ENCODE peak calls at places on chromosome 5, in ten cellular contexts. One of them, this sample, is unnamed.

GRCh38 chr5:53590759-53591158 is 30.3 kb downstream of the NDUFS4 start:
- DNase-seq in iPS-NIHi11: no peak
- DNase-seq in effector memory CD8-positive, alpha-beta T cell: no peak
- DNase-seq in AG10803: no peak
- DNase-seq in ELR: no peak
- DNase-seq in HFFc6: no peak
- DNase-seq in activated naive CD8-positive, alpha-beta T cell treated with anti-CD3 and anti-CD28 coated beads for 36 hours: no peak
- DNase-seq in D721Med: no peak
- DNase-seq in stimulated activated CD8-positive, alpha-beta memory T cell treated with anti-CD3 and anti-CD28 coated beads, Interleukin-4, amount 100 ng/mL, for 1 hour: no peak
- DNase-seq in ureter: no peak
- DNase-seq in this sample: no peak

GRCh38 chr5:11422342-11422741 is 481.9 kb downstream of the CTNND2 start:
- DNase-seq in activated naive CD8-positive, alpha-beta T cell treated with anti-CD3 and anti-CD28 coated beads for 36 hours: no peak
- DNase-seq in D721Med: no peak
- DNase-seq in AG10803: no peak
- DNase-seq in ureter: no peak
- DNase-seq in HFFc6: no peak
- DNase-seq in effector memory CD8-positive, alpha-beta T cell: no peak
- DNase-seq in stimulated activated CD8-positive, alpha-beta memory T cell treated with anti-CD3 and anti-CD28 coated beads, Interleukin-4, amount 100 ng/mL, for 1 hour: no peak
- DNase-seq in iPS-NIHi11: no peak
- DNase-seq in ELR: no peak
- DNase-seq in this sample: no peak

GRCh38 chr5:35876922-35877321 is 20.2 kb downstream of the IL7R start:
- DNase-seq in iPS-NIHi11: no peak
- DNase-seq in ureter: no peak
- DNase-seq in AG10803: peak
- DNase-seq in HFFc6: peak
- DNase-seq in ELR: peak
- DNase-seq in effector memory CD8-positive, alpha-beta T cell: no peak
- DNase-seq in activated naive CD8-positive, alpha-beta T cell treated with anti-CD3 and anti-CD28 coated beads for 36 hours: no peak
- DNase-seq in D721Med: no peak
- DNase-seq in stimulated activated CD8-positive, alpha-beta memory T cell treated with anti-CD3 and anti-CD28 coated beads, Interleukin-4, amount 100 ng/mL, for 1 hour: no peak
- DNase-seq in this sample: no peak

GRCh38 chr5:72138943-72139467 is 31.7 kb downstream of the MAP1B start:
- DNase-seq in HFFc6: peak
- DNase-seq in stimulated activated CD8-positive, alpha-beta memory T cell treated with anti-CD3 and anti-CD28 coated beads, Interleukin-4, amount 100 ng/mL, for 1 hour: no peak
- DNase-seq in D721Med: no peak
- DNase-seq in iPS-NIHi11: no peak
- DNase-seq in effector memory CD8-positive, alpha-beta T cell: no peak
- DNase-seq in ELR: peak
- DNase-seq in ureter: no peak
- DNase-seq in AG10803: peak
- DNase-seq in activated naive CD8-positive, alpha-beta T cell treated with anti-CD3 and anti-CD28 coated beads for 36 hours: peak
- DNase-seq in this sample: no peak

GRCh38 chr5:95836544-95836943 is 14.0 kb upstream of the GLRX start:
- DNase-seq in ELR: no peak
- DNase-seq in D721Med: no peak
- DNase-seq in ureter: no peak
- DNase-seq in iPS-NIHi11: no peak
- DNase-seq in stimulated activated CD8-positive, alpha-beta memory T cell treated with anti-CD3 and anti-CD28 coated beads, Interleukin-4, amount 100 ng/mL, for 1 hour: no peak
- DNase-seq in activated naive CD8-positive, alpha-beta T cell treated with anti-CD3 and anti-CD28 coated beads for 36 hours: no peak
- DNase-seq in AG10803: peak
- DNase-seq in effector memory CD8-positive, alpha-beta T cell: no peak
- DNase-seq in HFFc6: no peak
- DNase-seq in this sample: no peak

GRCh38 chr5:176579323-176579722 is 30.2 kb downstream of the CDHR2 start:
- DNase-seq in stimulated activated CD8-positive, alpha-beta memory T cell treated with anti-CD3 and anti-CD28 coated beads, Interleukin-4, amount 100 ng/mL, for 1 hour: no peak
- DNase-seq in ureter: no peak
- DNase-seq in iPS-NIHi11: no peak
- DNase-seq in D721Med: no peak
- DNase-seq in ELR: no peak
- DNase-seq in activated naive CD8-positive, alpha-beta T cell treated with anti-CD3 and anti-CD28 coated beads for 36 hours: no peak
- DNase-seq in effector memory CD8-positive, alpha-beta T cell: no peak
- DNase-seq in HFFc6: no peak
- DNase-seq in AG10803: no peak
- DNase-seq in this sample: no peak

GRCh38 chr5:180294913-180295555 is 3.2 kb upstream of the MAPK9 start:
- DNase-seq in activated naive CD8-positive, alpha-beta T cell treated with anti-CD3 and anti-CD28 coated beads for 36 hours: no peak
- DNase-seq in stimulated activated CD8-positive, alpha-beta memory T cell treated with anti-CD3 and anti-CD28 coated beads, Interleukin-4, amount 100 ng/mL, for 1 hour: no peak
- DNase-seq in effector memory CD8-positive, alpha-beta T cell: no peak
- DNase-seq in ELR: no peak
- DNase-seq in D721Med: no peak
- DNase-seq in HFFc6: no peak
- DNase-seq in AG10803: no peak
- DNase-seq in ureter: no peak
- DNase-seq in iPS-NIHi11: no peak
- DNase-seq in this sample: no peak

GRCh38 chr5:59184769-59185168 is 601.9 kb downstream of the RAB3C start:
- DNase-seq in D721Med: no peak
- DNase-seq in ureter: no peak
- DNase-seq in ELR: no peak
- DNase-seq in HFFc6: no peak
- DNase-seq in effector memory CD8-positive, alpha-beta T cell: no peak
- DNase-seq in iPS-NIHi11: no peak
- DNase-seq in stimulated activated CD8-positive, alpha-beta memory T cell treated with anti-CD3 and anti-CD28 coated beads, Interleukin-4, amount 100 ng/mL, for 1 hour: no peak
- DNase-seq in AG10803: no peak
- DNase-seq in activated naive CD8-positive, alpha-beta T cell treated with anti-CD3 and anti-CD28 coated beads for 36 hours: no peak
- DNase-seq in this sample: no peak

GRCh38 chr5:96079075-96079474 is 117.4 kb upstream of the ELL2 start:
- DNase-seq in HFFc6: peak
- DNase-seq in iPS-NIHi11: no peak
- DNase-seq in stimulated activated CD8-positive, alpha-beta memory T cell treated with anti-CD3 and anti-CD28 coated beads, Interleukin-4, amount 100 ng/mL, for 1 hour: no peak
- DNase-seq in D721Med: no peak
- DNase-seq in ureter: no peak
- DNase-seq in AG10803: peak
- DNase-seq in effector memory CD8-positive, alpha-beta T cell: no peak
- DNase-seq in activated naive CD8-positive, alpha-beta T cell treated with anti-CD3 and anti-CD28 coated beads for 36 hours: peak
- DNase-seq in ELR: peak
- DNase-seq in this sample: no peak

GRCh38 chr5:143364061-143364460 is 39.4 kb downstream of the NR3C1 start:
- DNase-seq in activated naive CD8-positive, alpha-beta T cell treated with anti-CD3 and anti-CD28 coated beads for 36 hours: no peak
- DNase-seq in D721Med: no peak
- DNase-seq in ELR: no peak
- DNase-seq in AG10803: no peak
- DNase-seq in effector memory CD8-positive, alpha-beta T cell: no peak
- DNase-seq in ureter: no peak
- DNase-seq in HFFc6: no peak
- DNase-seq in iPS-NIHi11: no peak
- DNase-seq in stimulated activated CD8-positive, alpha-beta memory T cell treated with anti-CD3 and anti-CD28 coated beads, Interleukin-4, amount 100 ng/mL, for 1 hour: no peak
- DNase-seq in this sample: no peak

GRCh38 chr5:143977891-143978448 is 166.0 kb downstream of the HMHB1 start:
- DNase-seq in activated naive CD8-positive, alpha-beta T cell treated with anti-CD3 and anti-CD28 coated beads for 36 hours: no peak
- DNase-seq in iPS-NIHi11: no peak
- DNase-seq in D721Med: no peak
- DNase-seq in ELR: peak
- DNase-seq in AG10803: no peak
- DNase-seq in effector memory CD8-positive, alpha-beta T cell: no peak
- DNase-seq in HFFc6: no peak
- DNase-seq in stimulated activated CD8-positive, alpha-beta memory T cell treated with anti-CD3 and anti-CD28 coated beads, Interleukin-4, amount 100 ng/mL, for 1 hour: no peak
- DNase-seq in ureter: no peak
- DNase-seq in this sample: no peak

GRCh38 chr5:137778772-137779564 is 24.8 kb upstream of the HNRNPA0 start:
- DNase-seq in activated naive CD8-positive, alpha-beta T cell treated with anti-CD3 and anti-CD28 coated beads for 36 hours: no peak
- DNase-seq in effector memory CD8-positive, alpha-beta T cell: no peak
- DNase-seq in HFFc6: no peak
- DNase-seq in D721Med: no peak
- DNase-seq in AG10803: peak
- DNase-seq in stimulated activated CD8-positive, alpha-beta memory T cell treated with anti-CD3 and anti-CD28 coated beads, Interleukin-4, amount 100 ng/mL, for 1 hour: no peak
- DNase-seq in ureter: no peak
- DNase-seq in iPS-NIHi11: peak
- DNase-seq in ELR: peak
- DNase-seq in this sample: peak

GRCh38 chr5:180601591-180602480 is 10.5 kb upstream of the SCGB3A1 start:
- DNase-seq in stimulated activated CD8-positive, alpha-beta memory T cell treated with anti-CD3 and anti-CD28 coated beads, Interleukin-4, amount 100 ng/mL, for 1 hour: no peak
- DNase-seq in HFFc6: no peak
- DNase-seq in activated naive CD8-positive, alpha-beta T cell treated with anti-CD3 and anti-CD28 coated beads for 36 hours: no peak
- DNase-seq in AG10803: no peak
- DNase-seq in iPS-NIHi11: peak
- DNase-seq in D721Med: no peak
- DNase-seq in effector memory CD8-positive, alpha-beta T cell: no peak
- DNase-seq in ELR: no peak
- DNase-seq in ureter: peak
- DNase-seq in this sample: no peak

This sample was measured in central memory CD4-positive, alpha-beta T cell.